ENCODE peak calls at places on chromosomes 16 and 17, in five cellular contexts. F is testis; S is pulmonary artery endothelial cell; P is HS-5; H is stimulated activated CD4-positive, alpha-beta T cell treated with anti-CD3 and anti-CD28 coated beads, TNF-alpha, amount 100 ng/mL, for 48 hours. K is an unnamed sample.
A peak's percentile ranks its signal among the peaks of the same experiment; 100 is the strongest.

GRCh38 chr17:41678907-41679739 is 9.6 kb upstream of the EIF1 start:
- DNase-seq in F (no peak), S (no peak), P (no peak), H (peak; percentile 49), K (no peak)

GRCh38 chr17:80105762-80106161 is 4.4 kb downstream of the GAA start:
- DNase-seq in F (no peak), S (no peak), P (no peak), H (no peak), K (no peak)

GRCh38 chr17:78159575-78160158 is 8.7 kb upstream of the SYNGR2 start:
- DNase-seq in F (no peak), S (no peak), P (peak; percentile 92), H (no peak), K (no peak)

GRCh38 chr16:67641779-67642708 is 2.9 kb upstream of the CARMIL2 start:
- DNase-seq in F (peak; percentile 73), S (no peak), P (no peak), H (no peak), K (no peak)

GRCh38 chr16:84144859-84145639 is at the start of the genes DNAAF1 and HSDL1:
- DNase-seq in F (peak; percentile 93), S (peak; percentile 8), P (peak; percentile 14), H (peak; percentile 88), K (peak; percentile 54)

GRCh38 chr17:8488931-8489330 is 53.2 kb downstream of the NDEL1 start:
- DNase-seq in F (no peak), S (peak; percentile 49), P (peak; percentile 74), H (no peak), K (no peak)

GRCh38 chr17:79005063-79005861 is 4.3 kb downstream of the CANT1 start:
- DNase-seq in F (peak; percentile 15), S (no peak), P (no peak), H (no peak), K (no peak)

GRCh38 chr17:57442914-57443571 is 186.7 kb downstream of the MSI2 start:
- DNase-seq in F (peak; percentile 38), S (no peak), P (no peak), H (no peak), K (no peak)

GRCh38 chr16:71637398-71637797 is 11.4 kb downstream of the MARVELD3 start:
- DNase-seq in F (no peak), S (no peak), P (no peak), H (no peak), K (peak; percentile 22)

GRCh38 chr17:41024702-41025101 is 2.3 kb downstream of the KRTAP1-5 start:
- DNase-seq in F (no peak), S (no peak), P (no peak), H (no peak), K (no peak)

GRCh38 chr17:10127819-10128375 is 70.5 kb downstream of the GAS7 start:
- DNase-seq in F (peak; percentile 72), S (no peak), P (peak; percentile 53), H (no peak), K (no peak)

GRCh38 chr16:75219838-75220237 is 1.1 kb downstream of the CTRB1 start:
- DNase-seq in F (no peak), S (no peak), P (no peak), H (no peak), K (no peak)

GRCh38 chr17:42577140-42577531 is 393 bp downstream of the PSMC3IP start:
- DNase-seq in F (no peak), S (no peak), P (no peak), H (no peak), K (no peak)

GRCh38 chr16:31081428-31082351 is 7.1 kb downstream of the PRSS53 start:
- DNase-seq in F (no peak), S (no peak), P (no peak), H (no peak), K (no peak)

GRCh38 chr17:69223809-69224208 is 4.8 kb downstream of the ABCA10 start:
- DNase-seq in F (no peak), S (no peak), P (no peak), H (no peak), K (no peak)

GRCh38 chr16:2473999-2474876 is 689 bp upstream of the TBC1D24 start:
- DNase-seq in F (peak; percentile 57), S (no peak), P (no peak), H (peak; percentile 43), K (no peak)

GRCh38 chr17:17661834-17662233 is 19.4 kb upstream of the RAI1 start:
- DNase-seq in F (no peak), S (no peak), P (no peak), H (no peak), K (no peak)

GRCh38 chr16:31477220-31478216 is 5.4 kb upstream of the SLC5A2 start:
- DNase-seq in F (peak; percentile 72), S (no peak), P (no peak), H (peak; percentile 16), K (no peak)

GRCh38 chr16:8920676-8921625 is 38.8 kb downstream of the LITAFD start:
- DNase-seq in F (no peak), S (no peak), P (no peak), H (no peak), K (no peak)

GRCh38 chr16:83627996-83628395 is 179.8 kb upstream of the HSBP1 start:
- DNase-seq in F (no peak), S (no peak), P (no peak), H (no peak), K (no peak)

GRCh38 chr17:7220593-7221280 is 999 bp downstream of the ACADVL start:
- DNase-seq in F (peak; percentile 71), S (no peak), P (no peak), H (no peak), K (no peak)

GRCh38 chr17:63436523-63437110 is 9.5 kb downstream of the CYB561 start:
- DNase-seq in F (peak; percentile 55), S (no peak), P (no peak), H (no peak), K (no peak)

GRCh38 chr17:17355426-17355825 is 52.3 kb downstream of the NT5M start:
- DNase-seq in F (no peak), S (no peak), P (no peak), H (no peak), K (no peak)

GRCh38 chr17:72053069-72053846 is 67.6 kb upstream of the SOX9 start:
- DNase-seq in F (no peak), S (no peak), P (no peak), H (no peak), K (no peak)

GRCh38 chr17:72531729-72532128 is 410.9 kb downstream of the SOX9 start:
- DNase-seq in F (no peak), S (no peak), P (no peak), H (no peak), K (no peak)

GRCh38 chr16:22938647-22939046 is 124.7 kb downstream of the HS3ST2 start:
- DNase-seq in F (no peak), S (no peak), P (no peak), H (no peak), K (no peak)

GRCh38 chr17:72474740-72475477 is 354.1 kb downstream of the SOX9 start:
- DNase-seq in F (no peak), S (no peak), P (no peak), H (no peak), K (no peak)

GRCh38 chr17:50147841-50148225 is 2.6 kb downstream of the PPP1R9B start:
- DNase-seq in F (no peak), S (no peak), P (no peak), H (no peak), K (no peak)

GRCh38 chr16:24721830-24722238 is 7.6 kb upstream of the TNRC6A start:
- DNase-seq in F (no peak), S (no peak), P (no peak), H (peak; percentile 41), K (no peak)

GRCh38 chr17:57357392-57357784 is 101.1 kb downstream of the MSI2 start:
- DNase-seq in F (peak; percentile 80), S (no peak), P (no peak), H (no peak), K (no peak)